ENCODE peak calls at places on chromosomes 3 and 15, in nine cellular contexts. P is ovary, U is A549, N is transverse colon, M is esophagus squamous epithelium, X is IMR-90, V is spleen, O is stomach, W is adrenal gland. S is an unnamed sample.

GRCh38 chr15:78212546-78213424 is 21.6 kb downstream of the ACSBG1 start:
- DNase-seq in P (no peak), U (peak), N (peak), M (no peak), X (peak), V (peak), O (peak), W (peak), S (peak)

GRCh38 chr3:134640872-134641470 is 9.9 kb downstream of the KY start:
- DNase-seq in P (no peak), U (peak), N (no peak), M (no peak), X (peak), V (no peak), O (peak), W (no peak), S (peak)

GRCh38 chr15:69592954-69593353 is 140.3 kb downstream of the RPLP1 start:
- DNase-seq in P (no peak), U (no peak), N (no peak), M (no peak), X (no peak), V (no peak), O (no peak), W (no peak), S (no peak)

GRCh38 chr15:44775923-44776322 is 39.6 kb downstream of the TRIM69 start:
- DNase-seq in P (no peak), U (no peak), N (peak), M (no peak), X (no peak), V (no peak), O (no peak), W (no peak), S (no peak)

GRCh38 chr15:22968356-22968755 is 11.8 kb downstream of the CYFIP1 start:
- DNase-seq in P (no peak), U (peak), N (no peak), M (no peak), X (peak), V (peak), O (no peak), W (no peak), S (peak)

GRCh38 chr15:52419494-52419893 is 109.2 kb downstream of the MYO5A start:
- DNase-seq in P (no peak), U (no peak), N (no peak), M (no peak), X (no peak), V (no peak), O (no peak), W (no peak), S (no peak)

GRCh38 chr3:121431717-121432517 is 113.9 kb downstream of the POLQ start:
- DNase-seq in P (no peak), U (no peak), N (peak), M (no peak), X (peak), V (no peak), O (no peak), W (peak), S (no peak)

GRCh38 chr3:195808741-195809290 is 2.9 kb downstream of the MUC4 start:
- DNase-seq in P (no peak), U (no peak), N (no peak), M (no peak), X (no peak), V (peak), O (no peak), W (no peak), S (no peak)

GRCh38 chr3:192571197-192571791 is 156.0 kb downstream of the FGF12 start:
- DNase-seq in P (peak), U (peak), N (no peak), M (no peak), X (peak), V (no peak), O (peak), W (peak), S (no peak)

GRCh38 chr3:126685041-126685440 is 19.0 kb upstream of the CHCHD6 start:
- DNase-seq in P (no peak), U (no peak), N (no peak), M (no peak), X (no peak), V (no peak), O (no peak), W (no peak), S (no peak)

GRCh38 chr3:13706886-13707285 is 158.0 kb downstream of the FBLN2 start:
- DNase-seq in P (no peak), U (no peak), N (no peak), M (no peak), X (no peak), V (peak), O (no peak), W (no peak), S (peak)

GRCh38 chr3:24259901-24260512 is 234.6 kb downstream of the THRB start:
- DNase-seq in P (no peak), U (no peak), N (no peak), M (no peak), X (peak), V (no peak), O (peak), W (peak), S (no peak)

GRCh38 chr15:72491768-72492167 is 17.6 kb downstream of the ARIH1 start:
- DNase-seq in P (no peak), U (peak), N (no peak), M (no peak), X (peak), V (no peak), O (no peak), W (no peak), S (no peak)

GRCh38 chr3:73625124-73625665 is 454 bp upstream of the PDZRN3 start:
- DNase-seq in P (peak), U (no peak), N (no peak), M (no peak), X (peak), V (no peak), O (peak), W (peak), S (no peak)

GRCh38 chr3:54870423-54870822 is 57.4 kb downstream of the LRTM1 start:
- DNase-seq in P (no peak), U (peak), N (no peak), M (no peak), X (peak), V (no peak), O (no peak), W (no peak), S (no peak)

GRCh38 chr3:54859204-54859603 is 68.7 kb downstream of the LRTM1 start:
- DNase-seq in P (no peak), U (no peak), N (no peak), M (no peak), X (peak), V (no peak), O (no peak), W (no peak), S (no peak)

GRCh38 chr3:146250449-146251382 is at the start of gene PLSCR4:
- DNase-seq in P (peak), U (peak), N (peak), M (peak), X (peak), V (peak), O (peak), W (peak), S (peak)

GRCh38 chr15:82305621-82306048 is 43.0 kb downstream of the SAXO2 start:
- DNase-seq in P (no peak), U (no peak), N (no peak), M (no peak), X (no peak), V (no peak), O (no peak), W (no peak), S (no peak)

GRCh38 chr15:100879461-100880138 is at the start of gene ALDH1A3:
- DNase-seq in P (no peak), U (peak), N (peak), M (no peak), X (peak), V (no peak), O (no peak), W (no peak), S (no peak)

GRCh38 chr3:105584351-105584790 is 217.7 kb downstream of the ALCAM start:
- DNase-seq in P (no peak), U (no peak), N (no peak), M (no peak), X (no peak), V (no peak), O (no peak), W (no peak), S (no peak)

GRCh38 chr15:101031203-101031602 is 112.0 kb downstream of the LRRK1 start:
- DNase-seq in P (peak), U (no peak), N (peak), M (no peak), X (peak), V (peak), O (peak), W (no peak), S (no peak)

GRCh38 chr3:39147374-39147709 is 6.0 kb downstream of the CSRNP1 start:
- DNase-seq in P (no peak), U (no peak), N (no peak), M (no peak), X (no peak), V (no peak), O (no peak), W (no peak), S (no peak)

GRCh38 chr3:39147711-39148115 is 5.7 kb downstream of the CSRNP1 start:
- DNase-seq in P (no peak), U (no peak), N (peak), M (no peak), X (peak), V (peak), O (no peak), W (peak), S (no peak)

GRCh38 chr3:39148116-39149058 is 5.0 kb downstream of the CSRNP1 start:
- DNase-seq in P (no peak), U (no peak), N (peak), M (no peak), X (peak), V (no peak), O (no peak), W (no peak), S (no peak)

GRCh38 chr3:39146083-39146501 is 7.3 kb downstream of the CSRNP1 start:
- DNase-seq in P (no peak), U (no peak), N (peak), M (no peak), X (no peak), V (no peak), O (no peak), W (peak), S (peak)

GRCh38 chr3:39146611-39147373 is 6.6 kb downstream of the CSRNP1 start:
- DNase-seq in P (peak), U (peak), N (peak), M (peak), X (peak), V (peak), O (peak), W (peak), S (peak)
- TF ChIP-seq CTCF in P (no peak), U (no peak), N (no peak), M (no peak), X (no peak), V (no peak), O (no peak), W (no peak), S (no peak)

GRCh38 chr3:52570076-52570475 is 33.7 kb downstream of the UQCC5 start:
- DNase-seq in P (no peak), U (no peak), N (no peak), M (no peak), X (peak), V (no peak), O (no peak), W (no peak), S (no peak)
- H3K4me3 ChIP-seq in P (no peak), U (no peak), N (no peak), M (no peak), X (no peak), V (no peak), O (no peak), W (no peak), S (no peak)

GRCh38 chr3:47163990-47164848 is at the start of gene SETD2:
- DNase-seq in P (peak), U (peak), N (peak), M (peak), X (peak), V (peak), O (peak), W (peak), S (peak)
- TF ChIP-seq POLR2A in P (peak), U (peak), N (peak), M (no peak), X (peak), V (no peak), O (no peak), W (peak), S (no peak)

GRCh38 chr3:178634975-178635374 is 98.7 kb downstream of the KCNMB2 start:
- DNase-seq in P (no peak), U (no peak), N (no peak), M (no peak), X (no peak), V (no peak), O (no peak), W (no peak), S (no peak)
- TF ChIP-seq CTCF in P (no peak), U (no peak), N (no peak), M (no peak), X (no peak), V (no peak), O (no peak), W (no peak), S (no peak)

GRCh38 chr15:66178531-66178910 is 75.0 kb downstream of the MEGF11 start:
- DNase-seq in P (no peak), U (no peak), N (no peak), M (no peak), X (no peak), V (peak), O (no peak), W (no peak), S (no peak)
- H3K4me3 ChIP-seq in P (no peak), U (no peak), N (no peak), M (no peak), X (no peak), V (no peak), O (no peak), W (no peak), S (no peak)

GRCh38 chr3:50610181-50610971 is 1.2 kb downstream of the CISH start:
- DNase-seq in P (peak), U (no peak), N (peak), M (no peak), X (no peak), V (no peak), O (peak), W (no peak), S (no peak)

GRCh38 chr3:50611464-50612233 is at the start of gene CISH:
- DNase-seq in P (peak), U (peak), N (peak), M (peak), X (peak), V (peak), O (peak), W (peak), S (peak)

GRCh38 chr3:50610992-50611463 is 546 bp downstream of the CISH start:
- DNase-seq in P (peak), U (no peak), N (no peak), M (no peak), X (no peak), V (peak), O (no peak), W (no peak), S (no peak)

GRCh38 chr3:50612973-50613851 is 1.6 kb upstream of the CISH start:
- DNase-seq in P (peak), U (no peak), N (no peak), M (no peak), X (no peak), V (no peak), O (no peak), W (no peak), S (no peak)

GRCh38 chr3:50612234-50612972 is 829 bp upstream of the CISH start:
- DNase-seq in P (no peak), U (no peak), N (no peak), M (no peak), X (no peak), V (no peak), O (no peak), W (no peak), S (no peak)
- TF ChIP-seq POLR2A in P (peak), U (no peak), N (peak), M (no peak), X (no peak), V (no peak), O (no peak), W (peak), S (no peak)

DNA sequence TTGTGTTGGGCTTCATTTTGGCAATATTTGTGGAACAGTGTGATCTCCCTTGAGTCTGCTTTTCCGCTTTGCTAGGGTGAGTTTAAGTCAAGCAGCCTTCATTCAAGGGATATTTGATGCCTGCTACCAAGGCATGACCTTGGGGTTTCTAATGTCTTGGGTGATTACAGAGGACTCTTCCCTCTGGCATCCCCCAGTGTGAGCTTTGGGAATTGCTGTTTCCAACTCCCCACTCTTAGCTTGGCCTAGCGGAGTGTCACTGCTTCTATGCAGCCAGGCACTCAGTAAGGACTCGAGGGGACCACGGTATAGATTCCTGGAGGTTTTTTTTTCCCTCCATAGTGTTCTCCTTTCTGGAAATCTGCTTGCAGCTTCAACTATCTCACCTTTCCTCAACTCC is 21.1 kb downstream of the GCNT3 start:
- DNase-seq in P (no peak), U (peak), N (no peak), M (no peak), X (no peak), V (no peak), O (no peak), W (no peak), S (no peak)
- TF ChIP-seq CTCF in P (no peak), U (peak), N (no peak), M (no peak), X (peak), V (no peak), O (no peak), W (peak), S (no peak)

GRCh38 chr3:186998937-186999368 is 68.6 kb downstream of the ST6GAL1 start:
- DNase-seq in P (no peak), U (no peak), N (no peak), M (no peak), X (no peak), V (no peak), O (no peak), W (no peak), S (no peak)

GRCh38 chr3:186997061-186998054 is 67.0 kb downstream of the ST6GAL1 start:
- DNase-seq in P (no peak), U (no peak), N (no peak), M (no peak), X (no peak), V (no peak), O (no peak), W (no peak), S (no peak)

GRCh38 chr3:187002915-187003314 is 72.6 kb downstream of the ST6GAL1 start:
- DNase-seq in P (no peak), U (no peak), N (no peak), M (no peak), X (no peak), V (no peak), O (no peak), W (no peak), S (no peak)

GRCh38 chr3:186996356-186996755 is 66.0 kb downstream of the ST6GAL1 start:
- DNase-seq in P (no peak), U (no peak), N (peak), M (no peak), X (no peak), V (no peak), O (no peak), W (no peak), S (no peak)

GRCh38 chr3:187000711-187001151 is 70.4 kb downstream of the ST6GAL1 start:
- DNase-seq in P (no peak), U (no peak), N (peak), M (no peak), X (no peak), V (no peak), O (no peak), W (no peak), S (no peak)
- H3K4me3 ChIP-seq in P (no peak), U (no peak), N (no peak), M (no peak), X (no peak), V (no peak), O (no peak), W (no peak), S (no peak)